ENCODE peak calls at places on chromosome 1, in six cellular contexts. W is left ventricle myocardium inferior, B is type B pancreatic cell, E is neural crest cell, Y is fibroblast of mammary gland, D is heart right ventricle. V is an unnamed sample.

GRCh38 chr1:44021156-44021555 is 10.1 kb downstream of the SLC6A9 start:
- DNase-seq in W (no peak), B (no peak), E (no peak), Y (no peak), D (no peak), V (no peak)

GRCh38 chr1:33502726-33503125 is 30.3 kb downstream of the ZSCAN20 start:
- DNase-seq in W (no peak), B (no peak), E (no peak), Y (peak), D (no peak), V (no peak)

GRCh38 chr1:29508458-29509107 is 272.3 kb downstream of the PTPRU start:
- DNase-seq in W (no peak), B (no peak), E (no peak), Y (no peak), D (no peak), V (no peak)

GRCh38 chr1:212597495-212597894 is 11.1 kb upstream of the ATF3 start:
- DNase-seq in W (no peak), B (no peak), E (no peak), Y (no peak), D (no peak), V (no peak)

GRCh38 chr1:30759718-30760281 is 2.2 kb upstream of the LAPTM5 start:
- DNase-seq in W (no peak), B (no peak), E (no peak), Y (no peak), D (no peak), V (no peak)

GRCh38 chr1:243763806-243764205 is 86.2 kb downstream of the AKT3 start:
- DNase-seq in W (no peak), B (no peak), E (no peak), Y (no peak), D (no peak), V (no peak)

GRCh38 chr1:153630384-153630783 is 2.1 kb downstream of the S100A1 start:
- DNase-seq in W (no peak), B (no peak), E (no peak), Y (no peak), D (no peak), V (no peak)

GRCh38 chr1:160522622-160523345 is at the start of gene SLAMF6:
- DNase-seq in W (no peak), B (no peak), E (no peak), Y (no peak), D (no peak), V (no peak)

GRCh38 chr1:95653598-95653997 is 419.6 kb downstream of the RWDD3 start:
- DNase-seq in W (no peak), B (no peak), E (no peak), Y (no peak), D (no peak), V (no peak)

GRCh38 chr1:111906111-111906510 is 83.4 kb downstream of the KCND3 start:
- DNase-seq in W (no peak), B (no peak), E (no peak), Y (no peak), D (no peak), V (no peak)

GRCh38 chr1:205678286-205679111 is 1.8 kb downstream of the SLC45A3 start:
- DNase-seq in W (peak), B (no peak), E (no peak), Y (peak), D (peak), V (no peak)

GRCh38 chr1:35554261-35555211 is 2.7 kb downstream of the KIAA0319L start:
- DNase-seq in W (no peak), B (no peak), E (no peak), Y (no peak), D (peak), V (no peak)

GRCh38 chr1:202278751-202279150 is 63.0 kb downstream of the UBE2T start:
- DNase-seq in W (no peak), B (no peak), E (no peak), Y (no peak), D (no peak), V (no peak)

GRCh38 chr1:38527373-38527966 is 332.1 kb downstream of the RRAGC start:
- DNase-seq in W (no peak), B (no peak), E (no peak), Y (no peak), D (no peak), V (no peak)

GRCh38 chr1:162996261-162996660 is 72.9 kb upstream of the RGS4 start:
- DNase-seq in W (no peak), B (no peak), E (no peak), Y (peak), D (no peak), V (no peak)

GRCh38 chr1:115545791-115546733 is 95.7 kb upstream of the VANGL1 start:
- DNase-seq in W (no peak), B (no peak), E (peak), Y (peak), D (peak), V (peak)

GRCh38 chr1:220655961-220656720 is 34.0 kb upstream of the C1orf115 start:
- DNase-seq in W (no peak), B (no peak), E (no peak), Y (no peak), D (no peak), V (no peak)

GRCh38 chr1:35857830-35858229 is 25.2 kb upstream of the AGO1 start:
- DNase-seq in W (no peak), B (no peak), E (no peak), Y (peak), D (no peak), V (no peak)

GRCh38 chr1:159917533-159917932 is 7.8 kb downstream of the TAGLN2 start:
- DNase-seq in W (no peak), B (no peak), E (no peak), Y (no peak), D (no peak), V (no peak)

GRCh38 chr1:111251570-111251969 is 24.1 kb downstream of the CHI3L2 start:
- DNase-seq in W (no peak), B (no peak), E (no peak), Y (no peak), D (no peak), V (no peak)

GRCh38 chr1:199743227-199743626 is 284.3 kb upstream of the NR5A2 start:
- DNase-seq in W (no peak), B (no peak), E (no peak), Y (peak), D (no peak), V (no peak)

GRCh38 chr1:59687081-59687480 is 127.7 kb upstream of the HOOK1 start:
- DNase-seq in W (no peak), B (no peak), E (no peak), Y (no peak), D (no peak), V (no peak)

GRCh38 chr1:150429805-150430204 is 57.4 kb upstream of the TARS2 start:
- DNase-seq in W (no peak), B (no peak), E (no peak), Y (peak), D (no peak), V (no peak)

GRCh38 chr1:160071289-160071688 is 1.3 kb upstream of the KCNJ10 start:
- DNase-seq in W (no peak), B (no peak), E (no peak), Y (no peak), D (no peak), V (no peak)

GRCh38 chr1:179955731-179956130 is 1.1 kb downstream of the CEP350 start:
- DNase-seq in W (no peak), B (no peak), E (no peak), Y (no peak), D (no peak), V (no peak)

GRCh38 chr1:169487561-169487960 is 1.8 kb upstream of the SLC19A2 start:
- DNase-seq in W (no peak), B (no peak), E (no peak), Y (no peak), D (no peak), V (no peak)

GRCh38 chr1:20604678-20605077 is 15.8 kb downstream of the CDA start:
- DNase-seq in W (no peak), B (no peak), E (no peak), Y (no peak), D (no peak), V (no peak)

GRCh38 chr1:230282157-230282556 is 144.0 kb downstream of the PGBD5 start:
- DNase-seq in W (no peak), B (no peak), E (no peak), Y (no peak), D (no peak), V (no peak)

GRCh38 chr1:38804062-38804886 is 55.3 kb downstream of the RRAGC start:
- DNase-seq in W (no peak), B (no peak), E (peak), Y (no peak), D (no peak), V (peak)

GRCh38 chr1:220485131-220485530 is 42.8 kb upstream of the MARK1 start:
- DNase-seq in W (no peak), B (no peak), E (no peak), Y (no peak), D (no peak), V (no peak)

GRCh38 chr1:181618559-181618958 is 135.2 kb downstream of the CACNA1E start:
- DNase-seq in W (no peak), B (no peak), E (no peak), Y (no peak), D (no peak), V (no peak)

GRCh38 chr1:65174585-65174984 is 26.6 kb downstream of the AK4 start:
- DNase-seq in W (peak), B (no peak), E (no peak), Y (peak), D (peak), V (no peak)

GRCh38 chr1:231274119-231274825 is 33.3 kb downstream of the GNPAT start:
- DNase-seq in W (no peak), B (no peak), E (no peak), Y (peak), D (no peak), V (no peak)

GRCh38 chr1:85894651-85895050 is 186.4 kb upstream of the ZNHIT6 start:
- DNase-seq in W (no peak), B (no peak), E (peak), Y (peak), D (peak), V (peak)

GRCh38 chr1:231676487-231676886 is 49.9 kb downstream of the DISC1 start:
- DNase-seq in W (no peak), B (no peak), E (no peak), Y (no peak), D (no peak), V (no peak)

GRCh38 chr1:8525291-8526275 is 207.7 kb downstream of the SLC45A1 start:
- DNase-seq in W (peak), B (peak), E (peak), Y (peak), D (peak), V (peak)

GRCh38 chr1:2530501-2531361 is 668 bp upstream of the HES5 start:
- DNase-seq in W (no peak), B (no peak), E (no peak), Y (no peak), D (peak), V (no peak)

GRCh38 chr1:4695241-4695640 is 40.8 kb downstream of the AJAP1 start:
- DNase-seq in W (no peak), B (no peak), E (no peak), Y (no peak), D (no peak), V (no peak)

GRCh38 chr1:4693316-4693715 is 38.9 kb downstream of the AJAP1 start:
- DNase-seq in W (no peak), B (no peak), E (no peak), Y (no peak), D (no peak), V (no peak)

GRCh38 chr1:4696161-4696745 is 41.8 kb downstream of the AJAP1 start:
- DNase-seq in W (no peak), B (no peak), E (no peak), Y (no peak), D (no peak), V (no peak)

GRCh38 chr1:4693891-4694290 is 39.5 kb downstream of the AJAP1 start:
- DNase-seq in W (no peak), B (no peak), E (no peak), Y (no peak), D (no peak), V (no peak)

GRCh38 chr1:4694492-4694891 is 40.1 kb downstream of the AJAP1 start:
- DNase-seq in W (no peak), B (no peak), E (no peak), Y (no peak), D (no peak), V (no peak)
- TF ChIP-seq CTCF in W (no peak), B (no peak), E (no peak), Y (no peak), D (no peak), V (no peak)

GRCh38 chr1:69506721-69507120 is 61.0 kb upstream of the LRRC7 start:
- DNase-seq in W (no peak), B (no peak), E (no peak), Y (no peak), D (no peak), V (no peak)

GRCh38 chr1:69504730-69505252 is 62.9 kb upstream of the LRRC7 start:
- DNase-seq in W (no peak), B (no peak), E (no peak), Y (no peak), D (no peak), V (no peak)

GRCh38 chr1:69510026-69510425 is 57.7 kb upstream of the LRRC7 start:
- DNase-seq in W (no peak), B (no peak), E (no peak), Y (no peak), D (no peak), V (no peak)

GRCh38 chr1:69511426-69512192 is 56.1 kb upstream of the LRRC7 start:
- DNase-seq in W (no peak), B (no peak), E (no peak), Y (peak), D (no peak), V (no peak)

DNA sequence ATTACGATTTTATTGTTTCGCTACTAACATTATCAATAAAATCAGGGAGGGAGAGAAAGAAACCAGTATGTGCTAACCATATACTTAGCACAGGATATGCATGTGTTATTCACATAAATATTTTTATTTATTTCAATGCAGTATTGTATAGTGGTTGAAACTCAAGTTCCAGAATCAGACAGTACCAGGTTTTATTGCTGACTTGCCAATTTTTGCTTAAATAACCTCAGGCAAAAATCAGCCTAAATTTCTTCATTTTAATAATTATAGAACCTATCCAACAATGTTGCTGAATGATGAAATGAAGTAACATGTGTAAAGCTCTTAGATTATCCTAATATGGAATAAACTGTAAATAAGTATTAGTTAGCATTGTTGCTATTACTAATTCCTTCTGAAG is 61.4 kb upstream of the LRRC7 start:
- DNase-seq in W (no peak), B (no peak), E (no peak), Y (no peak), D (no peak), V (no peak)
- TF ChIP-seq CTCF in W (no peak), B (no peak), E (no peak), Y (no peak), D (no peak), V (no peak)

GRCh38 chr1:216726435-216726834 is 3.2 kb upstream of the ESRRG start:
- DNase-seq in W (no peak), B (no peak), E (no peak), Y (no peak), D (no peak), V (no peak)
- TF ChIP-seq CTCF in W (peak), B (peak), E (peak), Y (no peak), D (no peak), V (no peak)

GRCh38 chr1:24535778-24536177 is 20.1 kb upstream of the NCMAP start:
- DNase-seq in W (no peak), B (no peak), E (no peak), Y (no peak), D (no peak), V (no peak)

GRCh38 chr1:24540051-24540905 is 15.6 kb upstream of the NCMAP start:
- DNase-seq in W (no peak), B (no peak), E (no peak), Y (no peak), D (no peak), V (no peak)

GRCh38 chr1:24536391-24536840 is 19.5 kb upstream of the NCMAP start:
- DNase-seq in W (no peak), B (no peak), E (no peak), Y (no peak), D (no peak), V (peak)

GRCh38 chr1:24535021-24535424 is 20.9 kb upstream of the NCMAP start:
- DNase-seq in W (no peak), B (no peak), E (no peak), Y (no peak), D (no peak), V (no peak)
- TF ChIP-seq CTCF in W (no peak), B (no peak), E (no peak), Y (no peak), D (no peak), V (no peak)

GRCh38 chr1:40691538-40692428 is at the start of gene NFYC:
- DNase-seq in W (peak), B (peak), E (peak), Y (peak), D (peak), V (peak)
- TF ChIP-seq CTCF in W (peak), B (peak), E (no peak), Y (no peak), D (no peak), V (no peak)

GRCh38 chr1:209589440-209589839 is 5.9 kb downstream of the CAMK1G start:
- DNase-seq in W (no peak), B (no peak), E (no peak), Y (peak), D (no peak), V (no peak)

GRCh38 chr1:209587778-209588177 is 4.3 kb downstream of the CAMK1G start:
- DNase-seq in W (no peak), B (no peak), E (no peak), Y (no peak), D (no peak), V (no peak)

GRCh38 chr1:209593747-209594146 is 10.2 kb downstream of the CAMK1G start:
- DNase-seq in W (no peak), B (no peak), E (no peak), Y (no peak), D (no peak), V (no peak)

GRCh38 chr1:209589863-209590262 is 6.3 kb downstream of the CAMK1G start:
- DNase-seq in W (no peak), B (no peak), E (no peak), Y (no peak), D (no peak), V (no peak)

GRCh38 chr1:209590405-209590804 is 6.9 kb downstream of the CAMK1G start:
- DNase-seq in W (no peak), B (no peak), E (no peak), Y (peak), D (peak), V (no peak)
- TF ChIP-seq CTCF in W (peak), B (peak), E (peak), Y (peak), D (peak), V (peak)

GRCh38 chr1:37189111-37189510 is 154.8 kb upstream of the GRIK3 start:
- DNase-seq in W (no peak), B (no peak), E (no peak), Y (no peak), D (no peak), V (no peak)
- TF ChIP-seq CTCF in W (no peak), B (no peak), E (no peak), Y (no peak), D (no peak), V (no peak)

GRCh38 chr1:235628316-235629006 is 21.1 kb downstream of the GNG4 start:
- DNase-seq in W (no peak), B (no peak), E (no peak), Y (no peak), D (no peak), V (no peak)
- TF ChIP-seq CTCF in W (no peak), B (no peak), E (no peak), Y (no peak), D (no peak), V (no peak)

V was measured in nephron progenitor cell.